ENCODE peak calls at places on chromosomes 11 and 22, in nine cellular contexts. One of them, this sample, is unnamed.

GRCh38 chr22:20931126-20931654 is 14.0 kb downstream of the CRKL start:
- DNase-seq in epithelial cell of esophagus: no peak
- DNase-seq in endothelial cell: no peak
- DNase-seq in stimulated activated CD4-positive, alpha-beta T cell treated with anti-CD3 and anti-CD28 coated beads, TNF-alpha, amount 100 ng/mL, for 24 hours: no peak
- DNase-seq in progenitor cell of endocrine pancreas: no peak
- DNase-seq in GM19239: no peak
- DNase-seq in left ventricle myocardium superior: no peak
- DNase-seq in EH: no peak
- DNase-seq in lung: no peak
- DNase-seq in this sample: no peak

GRCh38 chr11:15229069-15229468 is 114.3 kb downstream of the INSC start:
- DNase-seq in epithelial cell of esophagus: no peak
- DNase-seq in endothelial cell: no peak
- DNase-seq in stimulated activated CD4-positive, alpha-beta T cell treated with anti-CD3 and anti-CD28 coated beads, TNF-alpha, amount 100 ng/mL, for 24 hours: no peak
- DNase-seq in progenitor cell of endocrine pancreas: no peak
- DNase-seq in GM19239: no peak
- DNase-seq in left ventricle myocardium superior: no peak
- DNase-seq in EH: peak; percentile 59
- DNase-seq in lung: no peak
- DNase-seq in this sample: no peak

GRCh38 chr11:69040581-69041260 is 8.0 kb upstream of the TPCN2 start:
- DNase-seq in epithelial cell of esophagus: no peak
- DNase-seq in endothelial cell: no peak
- DNase-seq in stimulated activated CD4-positive, alpha-beta T cell treated with anti-CD3 and anti-CD28 coated beads, TNF-alpha, amount 100 ng/mL, for 24 hours: no peak
- DNase-seq in progenitor cell of endocrine pancreas: no peak
- DNase-seq in GM19239: no peak
- DNase-seq in left ventricle myocardium superior: no peak
- DNase-seq in EH: peak; percentile 91
- DNase-seq in lung: no peak
- DNase-seq in this sample: no peak

GRCh38 chr22:33923660-33924246 is 3.5 kb upstream of the LARGE1 start:
- DNase-seq in epithelial cell of esophagus: peak; percentile 55
- DNase-seq in endothelial cell: peak; percentile 70
- DNase-seq in stimulated activated CD4-positive, alpha-beta T cell treated with anti-CD3 and anti-CD28 coated beads, TNF-alpha, amount 100 ng/mL, for 24 hours: no peak
- DNase-seq in progenitor cell of endocrine pancreas: peak; percentile 46
- DNase-seq in GM19239: peak; percentile 29
- DNase-seq in left ventricle myocardium superior: no peak
- DNase-seq in EH: peak; percentile 70
- DNase-seq in lung: peak; percentile 69
- DNase-seq in this sample: no peak

GRCh38 chr22:44195189-44195871 is 14.6 kb downstream of the PARVG start:
- DNase-seq in epithelial cell of esophagus: no peak
- DNase-seq in endothelial cell: no peak
- DNase-seq in stimulated activated CD4-positive, alpha-beta T cell treated with anti-CD3 and anti-CD28 coated beads, TNF-alpha, amount 100 ng/mL, for 24 hours: no peak
- DNase-seq in progenitor cell of endocrine pancreas: no peak
- DNase-seq in GM19239: no peak
- DNase-seq in left ventricle myocardium superior: no peak
- DNase-seq in EH: no peak
- DNase-seq in lung: no peak
- DNase-seq in this sample: no peak

GRCh38 chr11:111417766-111418435 is 38.8 kb upstream of the POU2AF1 start:
- DNase-seq in epithelial cell of esophagus: no peak
- DNase-seq in endothelial cell: no peak
- DNase-seq in stimulated activated CD4-positive, alpha-beta T cell treated with anti-CD3 and anti-CD28 coated beads, TNF-alpha, amount 100 ng/mL, for 24 hours: no peak
- DNase-seq in progenitor cell of endocrine pancreas: no peak
- DNase-seq in GM19239: no peak
- DNase-seq in left ventricle myocardium superior: peak; percentile 62
- DNase-seq in EH: peak; percentile 53
- DNase-seq in lung: no peak
- DNase-seq in this sample: no peak

GRCh38 chr11:8265681-8266241 is 2.1 kb upstream of the LMO1 start:
- DNase-seq in epithelial cell of esophagus: no peak
- DNase-seq in endothelial cell: peak; percentile 32
- DNase-seq in stimulated activated CD4-positive, alpha-beta T cell treated with anti-CD3 and anti-CD28 coated beads, TNF-alpha, amount 100 ng/mL, for 24 hours: no peak
- DNase-seq in progenitor cell of endocrine pancreas: no peak
- DNase-seq in GM19239: no peak
- DNase-seq in left ventricle myocardium superior: no peak
- DNase-seq in EH: no peak
- DNase-seq in lung: no peak
- DNase-seq in this sample: no peak

GRCh38 chr22:46010951-46011626 is 34.1 kb upstream of the WNT7B start:
- DNase-seq in epithelial cell of esophagus: no peak
- DNase-seq in endothelial cell: no peak
- DNase-seq in stimulated activated CD4-positive, alpha-beta T cell treated with anti-CD3 and anti-CD28 coated beads, TNF-alpha, amount 100 ng/mL, for 24 hours: no peak
- DNase-seq in progenitor cell of endocrine pancreas: no peak
- DNase-seq in GM19239: no peak
- DNase-seq in left ventricle myocardium superior: peak; percentile 42
- DNase-seq in EH: no peak
- DNase-seq in lung: no peak
- DNase-seq in this sample: no peak

GRCh38 chr22:49951986-49952896 is 8.3 kb upstream of the PIM3 start:
- DNase-seq in epithelial cell of esophagus: peak; percentile 58
- DNase-seq in endothelial cell: no peak
- DNase-seq in stimulated activated CD4-positive, alpha-beta T cell treated with anti-CD3 and anti-CD28 coated beads, TNF-alpha, amount 100 ng/mL, for 24 hours: no peak
- DNase-seq in progenitor cell of endocrine pancreas: no peak
- DNase-seq in GM19239: no peak
- DNase-seq in left ventricle myocardium superior: no peak
- DNase-seq in EH: peak; percentile 89
- DNase-seq in lung: no peak
- DNase-seq in this sample: no peak

GRCh38 chr22:42553475-42554361 is at the start of gene SERHL2:
- DNase-seq in epithelial cell of esophagus: peak; percentile 86
- DNase-seq in endothelial cell: peak; percentile 85
- DNase-seq in stimulated activated CD4-positive, alpha-beta T cell treated with anti-CD3 and anti-CD28 coated beads, TNF-alpha, amount 100 ng/mL, for 24 hours: peak; percentile 84
- DNase-seq in progenitor cell of endocrine pancreas: peak; percentile 87
- DNase-seq in GM19239: peak; percentile 70
- DNase-seq in left ventricle myocardium superior: peak; percentile 94
- DNase-seq in EH: peak; percentile 82
- DNase-seq in lung: peak; percentile 89
- DNase-seq in this sample: peak; percentile 84

GRCh38 chr11:42778193-42778592 is 533.6 kb upstream of the API5 start:
- DNase-seq in epithelial cell of esophagus: no peak
- DNase-seq in endothelial cell: no peak
- DNase-seq in stimulated activated CD4-positive, alpha-beta T cell treated with anti-CD3 and anti-CD28 coated beads, TNF-alpha, amount 100 ng/mL, for 24 hours: no peak
- DNase-seq in progenitor cell of endocrine pancreas: no peak
- DNase-seq in GM19239: no peak
- DNase-seq in left ventricle myocardium superior: no peak
- DNase-seq in EH: no peak
- DNase-seq in lung: no peak
- DNase-seq in this sample: no peak

GRCh38 chr11:116641561-116642045 is 131.2 kb downstream of the BUD13 start:
- DNase-seq in epithelial cell of esophagus: peak; percentile 37
- DNase-seq in endothelial cell: peak; percentile 73
- DNase-seq in stimulated activated CD4-positive, alpha-beta T cell treated with anti-CD3 and anti-CD28 coated beads, TNF-alpha, amount 100 ng/mL, for 24 hours: no peak
- DNase-seq in progenitor cell of endocrine pancreas: peak; percentile 74
- DNase-seq in GM19239: peak; percentile 35
- DNase-seq in left ventricle myocardium superior: peak; percentile 67
- DNase-seq in EH: peak; percentile 20
- DNase-seq in lung: peak; percentile 39
- DNase-seq in this sample: no peak

GRCh38 chr22:41780714-41781507 is 19.6 kb upstream of the CCDC134 start:
- DNase-seq in epithelial cell of esophagus: peak; percentile 33
- DNase-seq in endothelial cell: no peak
- DNase-seq in stimulated activated CD4-positive, alpha-beta T cell treated with anti-CD3 and anti-CD28 coated beads, TNF-alpha, amount 100 ng/mL, for 24 hours: peak; percentile 81
- DNase-seq in progenitor cell of endocrine pancreas: no peak
- DNase-seq in GM19239: peak; percentile 80
- DNase-seq in left ventricle myocardium superior: peak; percentile 57
- DNase-seq in EH: peak; percentile 69
- DNase-seq in lung: peak; percentile 70
- DNase-seq in this sample: peak; percentile 83

GRCh38 chr11:75949023-75949672 is 134.1 kb downstream of the UVRAG start:
- DNase-seq in epithelial cell of esophagus: no peak
- DNase-seq in endothelial cell: no peak
- DNase-seq in stimulated activated CD4-positive, alpha-beta T cell treated with anti-CD3 and anti-CD28 coated beads, TNF-alpha, amount 100 ng/mL, for 24 hours: no peak
- DNase-seq in progenitor cell of endocrine pancreas: no peak
- DNase-seq in GM19239: no peak
- DNase-seq in left ventricle myocardium superior: no peak
- DNase-seq in EH: peak; percentile 52
- DNase-seq in lung: no peak
- DNase-seq in this sample: no peak

GRCh38 chr11:6240139-6240538 is 1.2 kb downstream of the CNGA4 start:
- DNase-seq in epithelial cell of esophagus: no peak
- DNase-seq in endothelial cell: no peak
- DNase-seq in stimulated activated CD4-positive, alpha-beta T cell treated with anti-CD3 and anti-CD28 coated beads, TNF-alpha, amount 100 ng/mL, for 24 hours: no peak
- DNase-seq in progenitor cell of endocrine pancreas: no peak
- DNase-seq in GM19239: no peak
- DNase-seq in left ventricle myocardium superior: no peak
- DNase-seq in EH: no peak
- DNase-seq in lung: no peak
- DNase-seq in this sample: no peak